ENCODE peak calls at places on chromosome 9, in five cellular contexts. O is stimulated activated CD8-positive, alpha-beta memory T cell treated with anti-CD3 and anti-CD28 coated beads, Interleukin-2, amount 100 ng/mL, for 1 hour; E is activated CD4-positive, alpha-beta T cell treated with anti-CD3 and anti-CD28 coated beads, Interleukin-2, amount 50 U/mL, for 4 hours; X is HEK293T; D is NCI-H774. Z is an unnamed sample.

GRCh38 chr9:28212979-28213378 is 639.7 kb upstream of the C9orf72 start:
- DNase-seq in E (no peak), X (no peak), O (no peak), D (peak; percentile 12), Z (no peak)

GRCh38 chr9:97696823-97697601 is at the start of gene XPA:
- DNase-seq in D (peak; percentile 94), O (peak; percentile 94), E (peak; percentile 93), X (peak; percentile 99), Z (peak; percentile 60)

GRCh38 chr9:105413486-105414068 is 34.3 kb upstream of the FSD1L start:
- DNase-seq in D (no peak), X (peak; percentile 30), O (no peak), E (no peak), Z (no peak)

GRCh38 chr9:18905883-18906649 is 126.9 kb downstream of the SAXO1 start:
- DNase-seq in O (no peak), E (no peak), D (no peak), X (no peak), Z (no peak)

GRCh38 chr9:16796304-16796825 is 74.1 kb downstream of the BNC2 start:
- DNase-seq in E (no peak), D (no peak), O (no peak), X (no peak), Z (no peak)

GRCh38 chr9:107294756-107295155 is 11.7 kb downstream of the RAD23B start:
- DNase-seq in X (no peak), D (no peak), O (no peak), E (no peak), Z (no peak)

GRCh38 chr9:136104488-136104800 is 9.4 kb upstream of the NACC2 start:
- DNase-seq in O (no peak), E (no peak), X (no peak), D (no peak), Z (no peak)

GRCh38 chr9:75185585-75186170 is 97.4 kb downstream of the OSTF1 start:
- DNase-seq in O (no peak), E (peak; percentile 39), X (peak; percentile 61), D (no peak), Z (no peak)

GRCh38 chr9:124812401-124813016 is 35.6 kb downstream of the OLFML2A start:
- DNase-seq in X (peak; percentile 49), E (no peak), D (no peak), O (no peak), Z (peak; percentile 4)

GRCh38 chr9:78510035-78510434 is 213.1 kb downstream of the PSAT1 start:
- DNase-seq in D (peak; percentile 7), O (no peak), X (no peak), E (no peak), Z (no peak)

GRCh38 chr9:129109504-129109903 is 1.1 kb downstream of the CRAT start:
- DNase-seq in E (peak; percentile 9), D (no peak), O (no peak), X (peak; percentile 51), Z (no peak)

GRCh38 chr9:117704024-117704575 is at the start of gene TLR4:
- DNase-seq in X (no peak), D (peak; percentile 49), E (no peak), O (no peak), Z (no peak)

GRCh38 chr9:35645736-35646582 is 4.8 kb downstream of the SIT1 start:
- DNase-seq in O (no peak), X (peak; percentile 46), E (peak; percentile 33), D (no peak), Z (no peak)

GRCh38 chr9:72602629-72603028 is 81.2 kb downstream of the TMC1 start:
- DNase-seq in D (no peak), X (no peak), E (no peak), O (no peak), Z (no peak)

GRCh38 chr9:86660146-86660545 is 287.2 kb downstream of the GAS1 start:
- DNase-seq in O (no peak), E (no peak), X (no peak), D (no peak), Z (no peak)

GRCh38 chr9:28648723-28649122 is 1075.4 kb upstream of the C9orf72 start:
- DNase-seq in E (no peak), O (no peak), X (peak; percentile 6), D (no peak), Z (no peak)

GRCh38 chr9:82563094-82563493 is 499.8 kb downstream of the RASEF start:
- DNase-seq in X (no peak), E (no peak), D (no peak), O (no peak), Z (no peak)

GRCh38 chr9:7452378-7452777 is 347.2 kb downstream of the DMAC1 start:
- DNase-seq in D (no peak), E (no peak), X (no peak), O (no peak), Z (no peak)

GRCh38 chr9:83322438-83322837 is 215.8 kb downstream of the FRMD3 start:
- DNase-seq in D (no peak), O (no peak), X (no peak), E (no peak), Z (no peak)

GRCh38 chr9:87337335-87338074 is 160.2 kb upstream of the DAPK1 start:
- DNase-seq in D (peak; percentile 25), X (no peak), O (no peak), E (no peak), Z (no peak)

GRCh38 chr9:132210472-132211145 is 48.8 kb downstream of the NTNG2 start:
- DNase-seq in D (no peak), X (no peak), O (no peak), E (no peak), Z (no peak)

GRCh38 chr9:129312251-129312650 is 134.2 kb upstream of the IER5L start:
- DNase-seq in D (no peak), O (no peak), E (no peak), X (no peak), Z (no peak)

GRCh38 chr9:134694714-134695113 is 53.1 kb downstream of the COL5A1 start:
- DNase-seq in E (no peak), D (no peak), X (no peak), O (no peak), Z (no peak)

GRCh38 chr9:26955222-26955903 is 849 bp upstream of the IFT74 start:
- DNase-seq in X (no peak), O (no peak), D (no peak), E (no peak), Z (no peak)

GRCh38 chr9:114224247-114224610 is 68.9 kb downstream of the COL27A1 start:
- DNase-seq in E (no peak), O (no peak), D (no peak), X (no peak), Z (no peak)

GRCh38 chr9:82882744-82883143 is 180.2 kb downstream of the RASEF start:
- DNase-seq in D (no peak), O (no peak), E (no peak), X (no peak), Z (no peak)

GRCh38 chr9:107751522-107752235 is 262.1 kb upstream of the KLF4 start:
- DNase-seq in E (no peak), O (no peak), X (no peak), D (no peak), Z (no peak)

GRCh38 chr9:14395300-14396082 is 81.5 kb upstream of the NFIB start:
- DNase-seq in D (no peak), O (no peak), X (no peak), E (no peak), Z (no peak)